ENCODE peak calls at places on chromosome 5, in six cellular contexts. One of them, this sample, is unnamed.

GRCh38 chr5:1502046-1502736 is 21.6 kb downstream of the LPCAT1 start:
- DNase-seq in heart left ventricle: no peak
- DNase-seq in endothelial cell of umbilical vein: no peak
- DNase-seq in body of pancreas: no peak
- DNase-seq in A549: no peak
- DNase-seq in gastrocnemius medialis: peak; percentile 36
- DNase-seq in this sample: peak; percentile 24

GRCh38 chr5:139648205-139649081 is at the start of gene CXXC5:
- DNase-seq in heart left ventricle: peak; percentile 89
- DNase-seq in endothelial cell of umbilical vein: peak; percentile 72
- DNase-seq in body of pancreas: peak; percentile 92
- DNase-seq in A549: peak; percentile 81
- DNase-seq in gastrocnemius medialis: peak; percentile 86
- DNase-seq in this sample: peak; percentile 88

GRCh38 chr5:74295141-74295540 is 345.4 kb downstream of the ENC1 start:
- DNase-seq in heart left ventricle: no peak
- DNase-seq in endothelial cell of umbilical vein: no peak
- DNase-seq in body of pancreas: no peak
- DNase-seq in A549: no peak
- DNase-seq in gastrocnemius medialis: no peak
- DNase-seq in this sample: no peak

GRCh38 chr5:124920909-124921666 is 174.6 kb upstream of the ZNF608 start:
- DNase-seq in heart left ventricle: no peak
- DNase-seq in endothelial cell of umbilical vein: no peak
- DNase-seq in body of pancreas: no peak
- DNase-seq in A549: no peak
- DNase-seq in gastrocnemius medialis: no peak
- DNase-seq in this sample: no peak

GRCh38 chr5:126046275-126046674 is 376.9 kb upstream of the GRAMD2B start:
- DNase-seq in heart left ventricle: no peak
- DNase-seq in endothelial cell of umbilical vein: no peak
- DNase-seq in body of pancreas: no peak
- DNase-seq in A549: no peak
- DNase-seq in gastrocnemius medialis: no peak
- DNase-seq in this sample: no peak

GRCh38 chr5:81895312-81895711 is 76.5 kb upstream of the ATG10 start:
- DNase-seq in heart left ventricle: no peak
- DNase-seq in endothelial cell of umbilical vein: no peak
- DNase-seq in body of pancreas: no peak
- DNase-seq in A549: no peak
- DNase-seq in gastrocnemius medialis: no peak
- DNase-seq in this sample: no peak

GRCh38 chr5:105530716-105531261 is 1968.2 kb upstream of the NUDT12 start:
- DNase-seq in heart left ventricle: no peak
- DNase-seq in endothelial cell of umbilical vein: no peak
- DNase-seq in body of pancreas: no peak
- DNase-seq in A549: no peak
- DNase-seq in gastrocnemius medialis: no peak
- DNase-seq in this sample: no peak

GRCh38 chr5:73853091-73853490 is 227.1 kb downstream of the ARHGEF28 start:
- DNase-seq in heart left ventricle: no peak
- DNase-seq in endothelial cell of umbilical vein: no peak
- DNase-seq in body of pancreas: no peak
- DNase-seq in A549: peak; percentile 30
- DNase-seq in gastrocnemius medialis: no peak
- DNase-seq in this sample: no peak

GRCh38 chr5:136192526-136193395 is at the start of gene SMIM32:
- DNase-seq in heart left ventricle: peak; percentile 32
- DNase-seq in endothelial cell of umbilical vein: peak; percentile 2
- DNase-seq in body of pancreas: peak; percentile 19
- DNase-seq in A549: no peak
- DNase-seq in gastrocnemius medialis: no peak
- DNase-seq in this sample: no peak

GRCh38 chr5:105428461-105429129 is 1866.0 kb upstream of the NUDT12 start:
- DNase-seq in heart left ventricle: no peak
- DNase-seq in endothelial cell of umbilical vein: no peak
- DNase-seq in body of pancreas: no peak
- DNase-seq in A549: no peak
- DNase-seq in gastrocnemius medialis: no peak
- DNase-seq in this sample: no peak

GRCh38 chr5:133111299-133111698 is 59.5 kb downstream of the HSPA4 start:
- DNase-seq in heart left ventricle: peak; percentile 76
- DNase-seq in endothelial cell of umbilical vein: peak; percentile 83
- DNase-seq in body of pancreas: peak; percentile 87
- DNase-seq in A549: peak; percentile 87
- DNase-seq in gastrocnemius medialis: peak; percentile 80
- DNase-seq in this sample: peak; percentile 80

GRCh38 chr5:44640945-44641456 is 167.7 kb upstream of the MRPS30 start:
- DNase-seq in heart left ventricle: no peak
- DNase-seq in endothelial cell of umbilical vein: no peak
- DNase-seq in body of pancreas: no peak
- DNase-seq in A549: no peak
- DNase-seq in gastrocnemius medialis: no peak
- DNase-seq in this sample: no peak

GRCh38 chr5:81505672-81506071 is 111.7 kb upstream of the ACOT12 start:
- DNase-seq in heart left ventricle: no peak
- DNase-seq in endothelial cell of umbilical vein: peak; percentile 16
- DNase-seq in body of pancreas: no peak
- DNase-seq in A549: no peak
- DNase-seq in gastrocnemius medialis: no peak
- DNase-seq in this sample: peak; percentile 45

GRCh38 chr5:25362799-25363198 is 718.0 kb upstream of the CDH10 start:
- DNase-seq in heart left ventricle: no peak
- DNase-seq in endothelial cell of umbilical vein: no peak
- DNase-seq in body of pancreas: no peak
- DNase-seq in A549: peak; percentile 22
- DNase-seq in gastrocnemius medialis: no peak
- DNase-seq in this sample: no peak

GRCh38 chr5:34580983-34581382 is 75.1 kb upstream of the RAI14 start:
- DNase-seq in heart left ventricle: no peak
- DNase-seq in endothelial cell of umbilical vein: peak; percentile 38
- DNase-seq in body of pancreas: no peak
- DNase-seq in A549: no peak
- DNase-seq in gastrocnemius medialis: no peak
- DNase-seq in this sample: no peak

GRCh38 chr5:177336112-177336511 is 15.4 kb downstream of the LMAN2 start:
- DNase-seq in heart left ventricle: no peak
- DNase-seq in endothelial cell of umbilical vein: peak; percentile 31
- DNase-seq in body of pancreas: peak; percentile 37
- DNase-seq in A549: peak; percentile 74
- DNase-seq in gastrocnemius medialis: no peak
- DNase-seq in this sample: peak; percentile 54

GRCh38 chr5:112124788-112125187 is 294.3 kb downstream of the EPB41L4A start:
- DNase-seq in heart left ventricle: no peak
- DNase-seq in endothelial cell of umbilical vein: no peak
- DNase-seq in body of pancreas: no peak
- DNase-seq in A549: no peak
- DNase-seq in gastrocnemius medialis: no peak
- DNase-seq in this sample: no peak

GRCh38 chr5:78979117-78979742 is 5.9 kb downstream of the ARSB start:
- DNase-seq in heart left ventricle: no peak
- DNase-seq in endothelial cell of umbilical vein: no peak
- DNase-seq in body of pancreas: no peak
- DNase-seq in A549: no peak
- DNase-seq in gastrocnemius medialis: no peak
- DNase-seq in this sample: no peak

GRCh38 chr5:151675956-151676712 is 10.6 kb downstream of the SPARC start:
- DNase-seq in heart left ventricle: no peak
- DNase-seq in endothelial cell of umbilical vein: peak; percentile 81
- DNase-seq in body of pancreas: no peak
- DNase-seq in A549: no peak
- DNase-seq in gastrocnemius medialis: no peak
- DNase-seq in this sample: no peak

GRCh38 chr5:58722160-58722559 is 139.3 kb downstream of the RAB3C start:
- DNase-seq in heart left ventricle: no peak
- DNase-seq in endothelial cell of umbilical vein: no peak
- DNase-seq in body of pancreas: no peak
- DNase-seq in A549: no peak
- DNase-seq in gastrocnemius medialis: no peak
- DNase-seq in this sample: no peak

GRCh38 chr5:38835887-38836286 is 9.9 kb upstream of the OSMR start:
- DNase-seq in heart left ventricle: no peak
- DNase-seq in endothelial cell of umbilical vein: peak; percentile 19
- DNase-seq in body of pancreas: no peak
- DNase-seq in A549: no peak
- DNase-seq in gastrocnemius medialis: no peak
- DNase-seq in this sample: no peak

GRCh38 chr5:57429513-57430120 is 53.0 kb downstream of the ACTBL2 start:
- DNase-seq in heart left ventricle: no peak
- DNase-seq in endothelial cell of umbilical vein: no peak
- DNase-seq in body of pancreas: no peak
- DNase-seq in A549: no peak
- DNase-seq in gastrocnemius medialis: no peak
- DNase-seq in this sample: no peak

GRCh38 chr5:176739461-176740051 is 70.8 kb upstream of the UNC5A start:
- DNase-seq in heart left ventricle: no peak
- DNase-seq in endothelial cell of umbilical vein: no peak
- DNase-seq in body of pancreas: no peak
- DNase-seq in A549: no peak
- DNase-seq in gastrocnemius medialis: no peak
- DNase-seq in this sample: no peak

GRCh38 chr5:33794550-33795300 is 97.1 kb downstream of the ADAMTS12 start:
- DNase-seq in heart left ventricle: no peak
- DNase-seq in endothelial cell of umbilical vein: peak; percentile 8
- DNase-seq in body of pancreas: no peak
- DNase-seq in A549: no peak
- DNase-seq in gastrocnemius medialis: no peak
- DNase-seq in this sample: no peak

GRCh38 chr5:6859001-6859400 is 145.8 kb downstream of the TENT4A start:
- DNase-seq in heart left ventricle: no peak
- DNase-seq in endothelial cell of umbilical vein: no peak
- DNase-seq in body of pancreas: no peak
- DNase-seq in A549: no peak
- DNase-seq in gastrocnemius medialis: peak; percentile 18
- DNase-seq in this sample: no peak

GRCh38 chr5:1140188-1140817 is 28.4 kb upstream of the SLC12A7 start:
- DNase-seq in heart left ventricle: peak; percentile 84
- DNase-seq in endothelial cell of umbilical vein: peak; percentile 42
- DNase-seq in body of pancreas: peak; percentile 93
- DNase-seq in A549: peak; percentile 67
- DNase-seq in gastrocnemius medialis: peak; percentile 62
- DNase-seq in this sample: peak; percentile 69

GRCh38 chr5:16899171-16899570 is 36.9 kb downstream of the MYO10 start:
- DNase-seq in heart left ventricle: no peak
- DNase-seq in endothelial cell of umbilical vein: no peak
- DNase-seq in body of pancreas: no peak
- DNase-seq in A549: peak; percentile 53
- DNase-seq in gastrocnemius medialis: no peak
- DNase-seq in this sample: no peak

GRCh38 chr5:30752015-30752414 is 441.5 kb upstream of the CDH6 start:
- DNase-seq in heart left ventricle: no peak
- DNase-seq in endothelial cell of umbilical vein: no peak
- DNase-seq in body of pancreas: no peak
- DNase-seq in A549: no peak
- DNase-seq in gastrocnemius medialis: no peak
- DNase-seq in this sample: no peak

GRCh38 chr5:67163863-67164595 is 32.6 kb downstream of the CD180 start:
- DNase-seq in heart left ventricle: no peak
- DNase-seq in endothelial cell of umbilical vein: no peak
- DNase-seq in body of pancreas: no peak
- DNase-seq in A549: no peak
- DNase-seq in gastrocnemius medialis: no peak
- DNase-seq in this sample: no peak

GRCh38 chr5:34709861-34710673 is 53.9 kb downstream of the RAI14 start:
- DNase-seq in heart left ventricle: no peak
- DNase-seq in endothelial cell of umbilical vein: peak; percentile 94
- DNase-seq in body of pancreas: no peak
- DNase-seq in A549: no peak
- DNase-seq in gastrocnemius medialis: no peak
- DNase-seq in this sample: no peak

GRCh38 chr5:98796197-98796972 is 22.9 kb downstream of the RGMB start:
- DNase-seq in heart left ventricle: no peak
- DNase-seq in endothelial cell of umbilical vein: peak; percentile 74
- DNase-seq in body of pancreas: peak; percentile 57
- DNase-seq in A549: peak; percentile 46
- DNase-seq in gastrocnemius medialis: no peak
- DNase-seq in this sample: peak; percentile 32

DNA sequence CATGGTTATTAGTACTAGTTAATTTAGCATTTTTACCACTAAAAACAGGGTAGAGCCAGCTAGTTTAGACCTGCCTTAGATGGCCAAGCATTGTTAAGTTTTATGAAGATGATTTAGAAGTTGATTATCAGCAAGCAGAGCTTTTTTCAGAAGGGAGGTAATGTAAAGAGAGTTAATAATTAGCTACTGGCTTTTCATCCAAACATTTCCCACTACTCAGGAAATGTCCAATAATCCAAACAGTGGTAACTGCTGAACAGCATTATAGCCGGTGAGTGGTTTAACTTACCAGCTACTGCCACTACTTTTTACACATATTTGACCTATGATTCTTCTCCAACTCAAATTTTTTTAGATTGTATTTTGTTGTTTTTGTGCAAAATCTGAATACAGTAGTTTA is 1.7 kb downstream of the ITGA1 start:
- DNase-seq in heart left ventricle: no peak
- DNase-seq in endothelial cell of umbilical vein: no peak
- DNase-seq in body of pancreas: no peak
- DNase-seq in A549: no peak
- DNase-seq in gastrocnemius medialis: no peak
- DNase-seq in this sample: no peak
- TF ChIP-seq POLR2A in heart left ventricle: no peak
- TF ChIP-seq POLR2A in endothelial cell of umbilical vein: no peak
- TF ChIP-seq POLR2A in body of pancreas: no peak
- TF ChIP-seq POLR2A in A549: no peak
- TF ChIP-seq POLR2A in gastrocnemius medialis: no peak
- TF ChIP-seq POLR2A in this sample: no peak

GRCh38 chr5:172283862-172284274 is 304 bp upstream of the UBTD2 start:
- DNase-seq in heart left ventricle: peak; percentile 92
- DNase-seq in endothelial cell of umbilical vein: peak; percentile 71
- DNase-seq in body of pancreas: peak; percentile 86
- DNase-seq in A549: peak; percentile 81
- DNase-seq in gastrocnemius medialis: peak; percentile 67
- DNase-seq in this sample: peak; percentile 44
- TF ChIP-seq POLR2A in heart left ventricle: no peak
- TF ChIP-seq POLR2A in endothelial cell of umbilical vein: peak; percentile 55
- TF ChIP-seq POLR2A in body of pancreas: no peak
- TF ChIP-seq POLR2A in A549: peak; percentile 67
- TF ChIP-seq POLR2A in gastrocnemius medialis: peak; percentile 80
- TF ChIP-seq POLR2A in this sample: no peak

DNA sequence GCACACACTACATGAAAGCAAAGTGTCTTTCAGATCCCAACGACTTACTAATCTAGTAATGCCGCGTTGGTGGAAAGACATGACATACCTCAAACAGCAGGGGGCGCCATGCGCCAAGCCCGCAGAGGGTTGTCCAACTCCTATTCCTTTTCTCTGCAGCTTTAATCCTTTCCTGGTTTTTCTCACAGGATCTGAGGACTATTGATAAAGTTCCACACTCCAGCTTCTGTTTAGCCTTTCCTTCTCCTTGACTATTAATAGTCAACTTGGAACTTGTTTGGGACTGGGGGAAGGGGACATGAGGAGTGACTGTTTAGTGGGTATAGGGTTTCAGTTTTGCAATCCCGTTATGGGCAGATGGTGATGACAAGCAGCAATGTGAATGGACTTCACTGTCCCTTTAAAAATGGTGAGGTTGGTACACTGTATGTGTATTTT is 62.9 kb downstream of the OTULIN start:
- DNase-seq in heart left ventricle: peak; percentile 79
- DNase-seq in endothelial cell of umbilical vein: peak; percentile 81
- DNase-seq in body of pancreas: peak; percentile 77
- DNase-seq in A549: peak; percentile 76
- DNase-seq in gastrocnemius medialis: peak; percentile 69
- DNase-seq in this sample: peak; percentile 70
- TF ChIP-seq POLR2A in heart left ventricle: no peak
- TF ChIP-seq POLR2A in endothelial cell of umbilical vein: no peak
- TF ChIP-seq POLR2A in body of pancreas: no peak
- TF ChIP-seq POLR2A in A549: no peak
- TF ChIP-seq POLR2A in gastrocnemius medialis: no peak
- TF ChIP-seq POLR2A in this sample: no peak

GRCh38 chr5:142655339-142656267 is 30.3 kb downstream of the FGF1 start:
- DNase-seq in heart left ventricle: peak; percentile 86
- DNase-seq in endothelial cell of umbilical vein: peak; percentile 84
- DNase-seq in body of pancreas: peak; percentile 87
- DNase-seq in A549: peak; percentile 71
- DNase-seq in gastrocnemius medialis: peak; percentile 74
- DNase-seq in this sample: peak; percentile 44
- TF ChIP-seq POLR2A in heart left ventricle: no peak
- TF ChIP-seq POLR2A in endothelial cell of umbilical vein: no peak
- TF ChIP-seq POLR2A in body of pancreas: no peak
- TF ChIP-seq POLR2A in A549: no peak
- TF ChIP-seq POLR2A in gastrocnemius medialis: no peak
- TF ChIP-seq POLR2A in this sample: no peak

This sample was measured in erythroblast.